ENCODE peak calls at places on chromosome 22, in four cellular contexts. One of them, this sample, is unnamed. For H3K4me1, the result is how much of the 10 kb centered on the place peaks cover.

GRCh38 chr22:26589845-26590524 is at the start of gene TPST2:
- DNase-seq in Karpas-422: peak
- DNase-seq in right lobe of liver: peak
- DNase-seq in transverse colon: peak
- DNase-seq in this sample: peak

GRCh38 chr22:44363214-44363979 is 50.6 kb upstream of the SHISAL1 start:
- DNase-seq in Karpas-422: no peak
- DNase-seq in right lobe of liver: peak
- DNase-seq in transverse colon: peak
- DNase-seq in this sample: peak

GRCh38 chr22:27883656-27884350 is 35.3 kb downstream of the PITPNB start:
- DNase-seq in Karpas-422: no peak
- DNase-seq in right lobe of liver: no peak
- DNase-seq in transverse colon: no peak
- DNase-seq in this sample: no peak

GRCh38 chr22:49826603-49827306 is 918 bp downstream of the BRD1 start:
- DNase-seq in Karpas-422: peak
- DNase-seq in right lobe of liver: peak
- DNase-seq in transverse colon: peak
- DNase-seq in this sample: peak

GRCh38 chr22:49202226-49202625 is 625.4 kb downstream of the BRD1 start:
- DNase-seq in Karpas-422: no peak
- DNase-seq in right lobe of liver: peak
- DNase-seq in transverse colon: no peak
- DNase-seq in this sample: peak

GRCh38 chr22:26534166-26534855 is 22.0 kb upstream of the TFIP11 start:
- DNase-seq in Karpas-422: no peak
- DNase-seq in right lobe of liver: no peak
- DNase-seq in transverse colon: no peak
- DNase-seq in this sample: no peak

GRCh38 chr22:33896801-33897620 is 23.3 kb downstream of the LARGE1 start:
- DNase-seq in Karpas-422: no peak
- DNase-seq in right lobe of liver: no peak
- DNase-seq in transverse colon: no peak
- DNase-seq in this sample: no peak

GRCh38 chr22:44697423-44698179 is 4.4 kb upstream of the PRR5 start:
- DNase-seq in Karpas-422: peak
- DNase-seq in right lobe of liver: peak
- DNase-seq in transverse colon: peak
- DNase-seq in this sample: peak

GRCh38 chr22:19708323-19709011 is 5.8 kb upstream of the SEPTIN5 start:
- DNase-seq in Karpas-422: no peak
- DNase-seq in right lobe of liver: no peak
- DNase-seq in transverse colon: no peak
- DNase-seq in this sample: peak

GRCh38 chr22:50167689-50168489 is 2.6 kb upstream of the PANX2 start:
- DNase-seq in Karpas-422: peak
- DNase-seq in right lobe of liver: no peak
- DNase-seq in transverse colon: no peak
- DNase-seq in this sample: no peak

GRCh38 chr22:17951315-17951714 is 73.0 kb downstream of the MICAL3 start:
- DNase-seq in Karpas-422: no peak
- DNase-seq in right lobe of liver: no peak
- DNase-seq in transverse colon: no peak
- DNase-seq in this sample: no peak

GRCh38 chr22:45476814-45477213 is 25.9 kb upstream of the FBLN1 start:
- DNase-seq in Karpas-422: no peak
- DNase-seq in right lobe of liver: no peak
- DNase-seq in transverse colon: no peak
- DNase-seq in this sample: no peak

GRCh38 chr22:43825651-43826050 is 13.5 kb upstream of the EFCAB6 start:
- DNase-seq in Karpas-422: no peak
- DNase-seq in right lobe of liver: no peak
- DNase-seq in transverse colon: no peak
- DNase-seq in this sample: no peak

GRCh38 chr22:37817705-37818311 is 5.4 kb upstream of the GALR3 start:
- DNase-seq in Karpas-422: peak
- DNase-seq in right lobe of liver: peak
- DNase-seq in transverse colon: peak
- DNase-seq in this sample: peak

DNA sequence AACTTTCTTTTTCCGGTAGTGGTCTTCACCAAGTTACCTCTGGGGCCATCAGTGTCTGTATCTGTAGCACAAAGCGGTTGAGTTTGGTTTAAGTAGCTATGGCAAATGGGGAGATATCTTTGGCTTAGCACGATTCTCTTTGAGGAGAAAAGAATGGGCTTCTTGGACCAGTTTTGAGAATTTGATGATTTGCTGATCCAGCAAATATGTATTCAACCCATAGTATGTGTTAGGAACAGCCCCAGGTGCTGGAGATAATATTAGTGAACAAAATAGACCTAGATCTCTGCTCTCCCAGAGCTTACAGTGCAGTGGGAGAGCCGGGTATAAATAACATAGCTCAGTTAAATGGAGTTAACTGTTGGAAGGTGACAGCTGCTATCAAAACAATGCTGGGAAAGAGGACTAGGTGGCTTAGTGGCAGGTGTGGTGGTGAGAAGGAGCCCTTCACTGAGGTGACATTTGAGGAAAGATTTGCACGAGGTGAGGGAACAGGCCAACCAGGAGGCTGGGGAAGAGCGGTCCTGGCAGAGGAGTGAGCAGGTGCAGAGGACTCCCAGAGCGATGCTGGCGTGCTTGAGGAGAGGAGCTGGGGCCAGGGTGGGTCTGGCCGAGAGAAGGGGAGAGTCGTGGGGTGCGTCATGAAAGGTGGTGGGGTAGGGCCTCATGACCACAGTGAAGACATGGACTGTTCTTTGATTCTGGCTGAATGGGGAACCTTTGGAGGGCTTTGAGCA is 5.0 kb downstream of the TBC1D22A start:
- DNase-seq in Karpas-422: no peak
- DNase-seq in right lobe of liver: no peak
- DNase-seq in transverse colon: no peak
- DNase-seq in this sample: no peak
- H3K27ac ChIP-seq in Karpas-422: peak
- H3K27ac ChIP-seq in right lobe of liver: no peak
- H3K27ac ChIP-seq in transverse colon: no peak
- H3K27ac ChIP-seq in this sample: no peak

DNA sequence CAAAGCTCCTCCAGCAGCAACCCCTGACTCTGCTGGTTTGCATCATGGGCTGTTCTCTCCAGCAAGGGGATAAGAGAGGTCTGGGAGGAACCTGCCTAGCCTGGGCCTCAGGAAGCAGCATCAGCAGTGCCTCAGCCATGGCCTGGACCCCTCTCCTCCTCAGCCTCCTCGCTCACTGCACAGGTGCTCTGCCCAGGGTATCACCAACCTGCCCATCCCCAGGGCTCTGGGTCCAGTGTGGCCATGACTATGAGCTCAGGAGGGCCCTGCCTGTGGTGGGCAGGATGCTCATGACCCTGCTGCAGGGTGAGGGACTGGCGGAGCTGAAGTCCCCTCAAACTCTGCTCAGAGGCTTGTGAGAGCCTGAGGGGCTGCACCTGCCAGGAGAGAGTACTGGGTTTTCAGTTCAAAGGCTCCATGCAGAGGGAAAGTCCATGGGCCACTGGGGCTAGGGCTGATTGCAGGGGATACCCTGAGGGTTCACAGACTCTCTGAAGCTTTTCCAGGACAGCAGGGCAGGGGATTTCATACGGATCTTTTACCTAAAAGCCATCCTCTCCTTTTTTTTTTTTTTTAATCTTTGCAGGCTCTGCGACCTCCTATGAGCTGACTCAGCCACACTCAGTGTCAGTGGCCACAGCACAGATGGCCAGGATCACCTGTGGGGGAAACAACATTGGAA is 115.8 kb upstream of the IGLL5 start:
- DNase-seq in Karpas-422: no peak
- DNase-seq in right lobe of liver: no peak
- DNase-seq in transverse colon: no peak
- DNase-seq in this sample: no peak
- H3K4me3 ChIP-seq in Karpas-422: no peak
- H3K4me3 ChIP-seq in right lobe of liver: no peak
- H3K4me3 ChIP-seq in transverse colon: no peak
- H3K4me3 ChIP-seq in this sample: no peak

GRCh38 chr22:36236338-36237319 is 2.7 kb downstream of the APOL2 start:
- DNase-seq in Karpas-422: no peak
- DNase-seq in right lobe of liver: no peak
- DNase-seq in transverse colon: no peak
- DNase-seq in this sample: no peak

GRCh38 chr22:36238348-36239149 is 778 bp downstream of the APOL2 start:
- DNase-seq in Karpas-422: no peak
- DNase-seq in right lobe of liver: no peak
- DNase-seq in transverse colon: peak
- DNase-seq in this sample: no peak

GRCh38 chr22:36239150-36239400 is 252 bp downstream of the APOL2 start:
- DNase-seq in Karpas-422: peak
- DNase-seq in right lobe of liver: no peak
- DNase-seq in transverse colon: no peak
- DNase-seq in this sample: no peak

GRCh38 chr22:36239401-36240171 is at the start of gene APOL2:
- DNase-seq in Karpas-422: peak
- DNase-seq in right lobe of liver: peak
- DNase-seq in transverse colon: peak
- DNase-seq in this sample: peak

GRCh38 chr22:36237462-36238347 is 1.6 kb downstream of the APOL2 start:
- DNase-seq in Karpas-422: no peak
- DNase-seq in right lobe of liver: peak
- DNase-seq in transverse colon: peak
- DNase-seq in this sample: no peak
- H3K4me1 ChIP-seq in Karpas-422: under half
- H3K4me1 ChIP-seq in right lobe of liver: under half
- H3K4me1 ChIP-seq in transverse colon: under half
- H3K4me1 ChIP-seq in this sample: under half

GRCh38 chr22:30828187-30829155 is 133.8 kb downstream of the OSBP2 start:
- DNase-seq in Karpas-422: no peak
- DNase-seq in right lobe of liver: no peak
- DNase-seq in transverse colon: no peak
- DNase-seq in this sample: peak

GRCh38 chr22:30829901-30830550 is 135.4 kb downstream of the OSBP2 start:
- DNase-seq in Karpas-422: no peak
- DNase-seq in right lobe of liver: no peak
- DNase-seq in transverse colon: no peak
- DNase-seq in this sample: peak

GRCh38 chr22:30825711-30826505 is 131.2 kb downstream of the OSBP2 start:
- DNase-seq in Karpas-422: no peak
- DNase-seq in right lobe of liver: no peak
- DNase-seq in transverse colon: no peak
- DNase-seq in this sample: peak

GRCh38 chr22:30826670-30827355 is 132.1 kb downstream of the OSBP2 start:
- DNase-seq in Karpas-422: no peak
- DNase-seq in right lobe of liver: no peak
- DNase-seq in transverse colon: no peak
- DNase-seq in this sample: peak

DNA sequence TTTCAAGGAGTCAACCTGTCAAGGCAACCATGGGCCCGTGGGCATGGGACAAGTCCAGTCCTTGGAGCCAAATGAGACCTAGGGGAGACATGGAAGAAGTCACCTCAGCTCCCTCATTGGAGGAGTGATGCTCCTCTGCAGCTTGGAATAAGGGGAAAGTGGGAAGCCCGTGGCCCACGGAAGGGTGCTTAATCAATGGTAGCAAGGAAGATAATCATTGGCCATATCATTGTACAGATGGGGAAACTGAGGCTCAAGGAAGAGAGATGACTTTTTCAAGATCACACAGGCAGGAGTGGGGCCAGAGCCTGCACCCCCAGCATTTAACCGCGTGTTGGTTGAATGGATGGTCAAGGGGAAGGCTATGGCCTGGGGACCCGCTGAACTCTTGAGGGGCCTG is 133.0 kb downstream of the OSBP2 start:
- DNase-seq in Karpas-422: no peak
- DNase-seq in right lobe of liver: no peak
- DNase-seq in transverse colon: no peak
- DNase-seq in this sample: peak
- H3K27ac ChIP-seq in Karpas-422: no peak
- H3K27ac ChIP-seq in right lobe of liver: no peak
- H3K27ac ChIP-seq in transverse colon: no peak
- H3K27ac ChIP-seq in this sample: no peak

DNA sequence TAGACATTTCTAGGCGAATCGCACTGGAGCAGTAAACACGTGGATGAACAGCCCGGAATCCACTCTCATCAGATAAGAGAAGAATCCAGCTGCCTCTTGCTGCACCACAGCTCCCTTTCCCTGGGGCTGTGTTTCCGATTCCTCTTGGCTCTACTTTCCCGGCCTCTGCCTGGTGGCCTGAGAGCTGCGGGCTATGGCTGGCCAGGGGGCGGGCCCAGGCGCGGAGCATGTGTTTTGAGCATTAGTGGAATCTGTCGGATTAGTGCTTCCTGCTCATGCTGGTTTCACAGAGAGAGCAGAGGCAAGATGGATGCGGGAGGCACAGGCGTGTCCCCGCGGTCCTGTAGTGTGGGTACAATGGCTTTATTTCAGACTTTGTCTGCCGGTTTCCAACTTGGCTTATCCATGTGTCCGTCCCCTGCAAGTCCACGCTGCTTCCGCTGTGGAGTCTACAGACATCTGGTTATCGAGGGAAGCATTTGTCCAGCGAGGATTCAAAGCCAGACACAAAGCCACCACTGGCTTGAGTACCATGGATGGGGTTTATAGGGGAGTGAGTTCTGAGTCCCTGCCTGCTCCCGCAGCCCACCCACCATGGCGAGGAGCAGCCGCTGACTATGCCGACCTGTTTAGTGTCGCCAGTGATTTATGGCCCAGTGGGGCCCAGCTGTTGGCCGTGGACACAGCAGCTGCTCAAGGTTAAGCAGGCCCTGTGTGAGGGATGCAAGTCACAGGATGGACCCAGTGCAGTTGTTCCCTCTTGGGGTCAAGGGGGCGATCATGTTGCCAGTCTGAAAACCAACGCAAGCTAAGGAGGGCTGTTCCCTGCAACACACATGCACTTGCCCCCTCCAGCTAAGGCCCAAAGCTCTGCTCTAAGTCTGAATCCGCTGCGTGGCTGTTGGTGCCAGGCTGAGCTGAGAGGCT is 43.3 kb upstream of the EP300 start:
- DNase-seq in Karpas-422: no peak
- DNase-seq in right lobe of liver: no peak
- DNase-seq in transverse colon: peak
- DNase-seq in this sample: peak
- H3K4me3 ChIP-seq in Karpas-422: no peak
- H3K4me3 ChIP-seq in right lobe of liver: no peak
- H3K4me3 ChIP-seq in transverse colon: peak
- H3K4me3 ChIP-seq in this sample: peak

DNA sequence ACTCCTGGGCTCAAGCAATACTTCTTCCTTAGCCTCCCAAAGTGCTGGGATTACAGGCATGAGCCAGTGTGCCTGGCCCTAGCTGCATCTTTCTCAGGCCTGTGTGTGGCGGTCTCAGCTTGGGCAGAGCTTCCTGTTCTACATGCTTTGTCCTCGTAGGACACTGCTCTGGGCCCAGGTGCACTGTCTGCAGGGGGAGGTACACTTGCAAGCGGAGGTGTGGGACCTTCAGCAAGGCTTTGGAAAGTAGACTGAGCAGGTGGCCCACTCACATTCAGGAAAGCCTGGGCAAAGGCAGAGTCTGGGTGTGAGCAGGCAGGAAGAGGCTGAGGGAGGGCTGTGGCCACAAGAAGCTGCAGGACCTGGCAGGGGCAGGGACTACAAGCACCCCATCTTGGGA is 33.6 kb upstream of the SUSD2 start:
- DNase-seq in Karpas-422: no peak
- DNase-seq in right lobe of liver: no peak
- DNase-seq in transverse colon: no peak
- DNase-seq in this sample: no peak
- H3K4me1 ChIP-seq in Karpas-422: under half
- H3K4me1 ChIP-seq in right lobe of liver: under half
- H3K4me1 ChIP-seq in transverse colon: half or more
- H3K4me1 ChIP-seq in this sample: half or more

This sample was measured in upper lobe of right lung.